ENCODE peak calls at places on chromosomes 2 and 18, in seven cellular contexts. A is aorta; Z is effector memory CD4-positive, alpha-beta T cell; D is tibial artery; F is NT2/D1; G is osteoblast; E is HCT116. L is an unnamed sample.

GRCh38 chr2:7900593-7900992 is 781.3 kb upstream of the ID2 start:
- DNase-seq in G (no peak), D (no peak), E (no peak), F (no peak), Z (no peak), A (no peak), L (no peak)

GRCh38 chr18:6198585-6198984 is 216.1 kb downstream of the L3MBTL4 start:
- DNase-seq in G (no peak), E (no peak), F (no peak), A (no peak), D (no peak), Z (no peak), L (no peak)

GRCh38 chr2:217273851-217274250 is 414.0 kb upstream of the TNP1 start:
- DNase-seq in D (no peak), F (no peak), Z (no peak), E (no peak), A (no peak), G (no peak), L (no peak)

GRCh38 chr2:67842375-67842959 is 220.3 kb downstream of the C1D start:
- DNase-seq in Z (no peak), E (no peak), F (no peak), D (no peak), A (no peak), G (no peak), L (no peak)

GRCh38 chr2:128783193-128783671 is 464.6 kb upstream of the HS6ST1 start:
- DNase-seq in F (no peak), E (no peak), G (no peak), D (no peak), A (no peak), Z (no peak), L (no peak)

GRCh38 chr2:5666798-5667197 is 25.4 kb upstream of the SOX11 start:
- DNase-seq in F (no peak), A (no peak), D (no peak), E (no peak), G (no peak), Z (no peak), L (no peak)

GRCh38 chr2:67399831-67400489 is 2.8 kb downstream of the ETAA1 start:
- DNase-seq in A (no peak), D (no peak), Z (no peak), E (no peak), F (no peak), G (no peak), L (no peak)

GRCh38 chr2:216696751-216697560 is 1.6 kb upstream of the IGFBP5 start:
- DNase-seq in G (peak; percentile 66), F (no peak), A (no peak), D (no peak), Z (no peak), E (peak; percentile 48), L (no peak)

GRCh38 chr2:11371099-11371937 is 26.9 kb upstream of the ROCK2 start:
- DNase-seq in F (no peak), A (no peak), D (no peak), Z (no peak), G (no peak), E (no peak), L (no peak)

GRCh38 chr2:78251708-78252107 is 729.5 kb upstream of the LRRTM4 start:
- DNase-seq in F (no peak), G (no peak), D (no peak), Z (no peak), A (no peak), E (no peak), L (no peak)

GRCh38 chr18:40878371-40878770 is 1076.7 kb upstream of the PIK3C3 start:
- DNase-seq in F (peak; percentile 13), Z (no peak), A (no peak), D (no peak), E (no peak), G (no peak), L (no peak)

GRCh38 chr2:102592601-102593000 is 26.8 kb upstream of the SLC9A2 start:
- DNase-seq in G (no peak), Z (no peak), E (no peak), D (no peak), A (no peak), F (no peak), L (no peak)

GRCh38 chr18:9366126-9366714 is 31.6 kb downstream of the TWSG1 start:
- DNase-seq in D (no peak), E (peak; percentile 64), G (peak; percentile 66), A (peak; percentile 51), F (peak; percentile 38), Z (no peak), L (peak; percentile 71)

GRCh38 chr2:216765810-216766259 is 70.5 kb upstream of the IGFBP5 start:
- DNase-seq in G (no peak), Z (no peak), D (no peak), A (no peak), F (peak; percentile 88), E (no peak), L (peak; percentile 66)

GRCh38 chr2:209334188-209335017 is 89.4 kb upstream of the MAP2 start:
- DNase-seq in D (peak; percentile 65), A (peak; percentile 55), Z (no peak), E (peak; percentile 60), G (peak; percentile 46), F (peak; percentile 33), L (no peak)

GRCh38 chr2:83142934-83143333 is 1316.1 kb downstream of the SUCLG1 start:
- DNase-seq in E (no peak), G (no peak), A (no peak), Z (no peak), D (no peak), F (no peak), L (no peak)

GRCh38 chr18:24317370-24317769 is 80.3 kb downstream of the OSBPL1A start:
- DNase-seq in F (no peak), E (no peak), D (no peak), G (no peak), A (no peak), Z (no peak), L (no peak)

GRCh38 chr18:24937624-24938285 is 414.2 kb downstream of the ZNF521 start:
- DNase-seq in E (no peak), Z (no peak), F (no peak), D (no peak), A (no peak), G (no peak), L (no peak)

DNA sequence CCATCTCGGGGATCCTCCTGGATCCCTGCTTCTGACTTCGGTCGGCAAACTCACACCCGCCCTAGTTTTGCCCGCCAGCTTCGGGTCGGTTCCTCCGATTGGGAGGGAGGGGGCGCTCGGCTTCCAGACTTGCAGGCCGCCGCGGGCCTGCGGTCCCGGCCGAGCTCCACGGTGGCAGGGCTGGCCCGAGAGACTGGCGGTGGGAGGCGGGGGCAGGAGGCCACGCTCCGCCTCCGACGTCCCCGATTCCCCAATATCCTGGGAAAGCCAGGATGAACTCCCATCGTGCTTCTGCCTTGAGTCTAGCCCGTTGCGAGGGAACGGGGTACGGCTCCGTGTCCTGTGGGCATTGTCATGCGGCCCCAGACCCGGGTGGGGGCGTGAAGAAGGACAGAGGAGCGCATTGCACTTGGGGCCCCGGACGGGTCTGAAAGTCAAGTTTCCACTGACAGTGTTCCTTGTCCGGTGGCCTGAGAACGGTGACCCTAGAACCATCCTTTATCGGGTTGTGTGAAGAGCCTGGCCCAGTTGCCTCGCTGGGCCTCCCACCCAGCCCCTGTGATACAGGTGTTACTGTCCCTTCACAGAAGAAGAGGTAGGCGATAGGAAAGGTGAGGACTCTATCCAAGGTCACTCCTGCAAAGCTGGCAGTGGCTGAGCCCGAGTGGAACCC is 2.4 kb upstream of the INHBB start:
- DNase-seq in A (peak; percentile 86), E (peak; percentile 59), F (peak; percentile 75), G (peak; percentile 98), Z (peak; percentile 12), D (peak; percentile 89), L (peak; percentile 55)
- H3K4me3 ChIP-seq in A (no peak overlapping the region), E (no peak overlapping the region), F (peak overlapping the region; percentile 30), G (peak overlapping the region; percentile 55), Z (peak overlapping the region; percentile 17), D (peak overlapping the region; percentile 57), L (peak overlapping the region; percentile 5)

GRCh38 chr2:12507295-12507694 is 209.4 kb upstream of the TRIB2 start:
- DNase-seq in F (no peak), A (no peak), E (no peak), D (no peak), Z (no peak), G (peak; percentile 65), L (no peak)
- H3K4me1 ChIP-seq in F (no peaks in the 10 kb centered on the region), A (no peaks in the 10 kb centered on the region), E (no peaks in the 10 kb centered on the region), D (no peaks in the 10 kb centered on the region), Z (peaks cover 54% of the 10 kb centered on the region), G (peaks cover 27% of the 10 kb centered on the region), L (no peaks in the 10 kb centered on the region)

GRCh38 chr2:88452980-88453582 is 588 bp upstream of the FOXI3 start:
- DNase-seq in A (no peak), Z (no peak), G (no peak), F (no peak), D (peak; percentile 19), E (no peak), L (no peak)

GRCh38 chr2:88464166-88464565 is 11.7 kb upstream of the FOXI3 start:
- DNase-seq in A (no peak), D (no peak), G (no peak), Z (no peak), E (no peak), F (no peak), L (no peak)

GRCh38 chr2:88458633-88459032 is 6.1 kb upstream of the FOXI3 start:
- DNase-seq in Z (no peak), F (no peak), G (no peak), D (peak; percentile 7), E (no peak), A (no peak), L (no peak)
- H3K4me3 ChIP-seq in Z (no peak overlapping the region), F (no peak overlapping the region), G (no peak overlapping the region), D (no peak overlapping the region), E (no peak overlapping the region), A (no peak overlapping the region), L (no peak overlapping the region)

GRCh38 chr2:177273456-177273855 is 8.9 kb upstream of the NFE2L2 start:
- DNase-seq in F (no peak), A (no peak), Z (no peak), E (no peak), G (no peak), D (no peak), L (no peak)

GRCh38 chr2:177270531-177270930 is 6.0 kb upstream of the NFE2L2 start:
- DNase-seq in G (no peak), Z (no peak), F (no peak), D (no peak), A (no peak), E (no peak), L (no peak)

GRCh38 chr2:177275041-177275440 is 10.5 kb upstream of the NFE2L2 start:
- DNase-seq in Z (no peak), G (peak; percentile 72), A (no peak), F (no peak), E (no peak), D (no peak), L (no peak)

GRCh38 chr2:177272765-177273164 is 8.2 kb upstream of the NFE2L2 start:
- DNase-seq in Z (no peak), G (no peak), A (no peak), F (no peak), E (no peak), D (no peak), L (no peak)

DNA sequence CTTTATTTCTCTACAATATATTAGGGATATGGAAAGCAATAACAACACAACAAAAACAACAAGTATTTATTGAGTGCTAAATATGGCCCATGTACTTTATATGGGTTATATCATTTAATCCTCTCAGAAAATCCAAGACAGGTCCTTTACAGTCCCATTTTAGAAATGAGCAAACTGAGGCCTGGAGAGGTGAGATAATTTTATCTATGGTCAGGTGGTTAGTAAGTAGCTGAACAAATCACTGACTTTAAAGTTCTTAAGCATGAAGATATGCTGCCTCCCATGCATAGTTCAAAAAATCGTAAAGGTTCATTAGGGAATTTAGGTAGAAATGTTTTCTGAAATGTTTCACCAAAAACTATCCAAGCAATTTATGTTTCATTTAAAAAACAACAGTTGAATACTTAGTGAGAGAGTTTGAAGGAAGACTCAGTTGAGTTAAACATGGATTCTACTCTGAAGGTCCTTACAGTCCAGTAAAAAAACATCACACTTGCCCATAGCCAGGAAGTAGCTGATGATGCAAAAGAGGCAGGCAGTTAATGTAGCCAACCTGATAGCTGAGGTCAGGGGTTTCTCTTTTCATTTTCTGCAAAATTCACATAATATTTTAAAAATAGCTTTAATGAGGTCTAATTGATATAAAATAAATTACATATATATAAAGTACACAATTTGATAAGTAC is 7.6 kb upstream of the NFE2L2 start:
- DNase-seq in A (no peak), E (no peak), F (no peak), G (no peak), D (no peak), Z (no peak), L (no peak)
- H3K4me1 ChIP-seq in A (no peaks in the 10 kb centered on the region), E (no peaks in the 10 kb centered on the region), F (no peaks in the 10 kb centered on the region), G (peaks cover 38% of the 10 kb centered on the region), D (peaks cover 32% of the 10 kb centered on the region), Z (no peaks in the 10 kb centered on the region), L (no peaks in the 10 kb centered on the region)

L was measured in iPS DF 6.9.